ENCODE peak calls at places on chromosomes 11 and 22, in four cellular contexts. D is WTC11, V is HepG2, M is K562. R is an unnamed sample.

GRCh38 chr11:63567044-63567840 is 4.1 kb upstream of the PLAAT2 start:
- DNase-seq in V (peak; percentile 32), D (no peak), M (peak; percentile 90), R (peak; percentile 95)

GRCh38 chr11:134890446-134890845 is 478.4 kb upstream of the B3GAT1 start:
- DNase-seq in D (no peak), M (no peak), V (no peak), R (no peak)

GRCh38 chr11:47305734-47306483 is 36.0 kb downstream of the MADD start:
- DNase-seq in V (no peak), M (no peak), D (no peak), R (no peak)

GRCh38 chr11:11512502-11512901 is 109.3 kb downstream of the GALNT18 start:
- DNase-seq in V (no peak), M (no peak), D (no peak), R (no peak)

GRCh38 chr11:15575409-15575808 is 460.7 kb downstream of the INSC start:
- DNase-seq in M (no peak), D (no peak), V (no peak), R (no peak)

GRCh38 chr22:37824674-37825641 is 1.8 kb downstream of the GALR3 start:
- DNase-seq in M (no peak), D (peak; percentile 63), V (no peak), R (no peak)

GRCh38 chr11:57251491-57252104 is 14.5 kb upstream of the APLNR start:
- DNase-seq in M (peak; percentile 83), V (no peak), D (no peak), R (no peak)

GRCh38 chr11:62439785-62440602 is 21.2 kb downstream of the SCGB1A1 start:
- DNase-seq in D (no peak), V (no peak), M (peak; percentile 51), R (no peak)

GRCh38 chr11:43810929-43811596 is 69.6 kb upstream of the ALKBH3 start:
- DNase-seq in V (no peak), M (peak; percentile 33), D (no peak), R (no peak)

GRCh38 chr11:114073506-114074381 is 14.2 kb downstream of the ZBTB16 start:
- DNase-seq in V (no peak), M (no peak), D (no peak), R (no peak)

GRCh38 chr11:6303657-6304056 is 16.6 kb downstream of the CAVIN3 start:
- DNase-seq in V (no peak), D (no peak), M (no peak), R (no peak)

DNA sequence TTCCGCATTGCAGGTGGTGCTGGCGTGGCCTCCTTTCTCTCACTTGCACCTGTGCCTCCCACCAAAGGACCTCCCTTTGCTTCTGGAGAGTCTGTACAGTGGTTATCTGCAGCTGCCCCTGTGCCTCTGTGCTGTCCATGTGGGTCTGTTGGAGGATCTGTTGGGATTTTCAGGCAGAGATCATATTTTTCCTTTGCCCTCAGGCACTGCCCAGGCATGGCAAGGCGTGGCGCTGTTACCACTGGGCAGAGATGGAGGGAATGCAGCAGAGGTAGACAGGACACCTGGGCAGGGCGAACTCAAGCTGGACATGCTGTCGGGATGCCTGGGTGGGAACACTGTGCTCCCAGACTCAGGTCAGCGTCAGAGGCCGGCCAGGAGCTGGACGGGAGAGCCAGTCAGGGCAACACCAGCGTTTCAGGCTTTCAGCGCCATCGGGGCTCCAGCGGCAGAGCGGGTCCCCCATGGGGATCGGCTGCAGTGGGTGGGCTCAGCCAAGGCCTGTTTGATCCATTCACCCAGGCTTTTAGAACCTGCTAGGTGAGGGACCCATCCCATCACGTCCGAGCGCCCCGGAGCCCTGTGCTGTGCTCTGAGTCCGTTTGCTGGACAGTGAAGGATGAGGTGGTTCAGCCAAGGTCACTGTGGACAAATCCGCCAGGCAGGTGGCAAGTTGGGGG is 718.9 kb downstream of the BRD1 start:
- DNase-seq in M (no peak), V (no peak), D (no peak), R (no peak)
- TF ChIP-seq ETV6 in M (no peak), V (no peak), D (no peak), R (no peak)

DNA sequence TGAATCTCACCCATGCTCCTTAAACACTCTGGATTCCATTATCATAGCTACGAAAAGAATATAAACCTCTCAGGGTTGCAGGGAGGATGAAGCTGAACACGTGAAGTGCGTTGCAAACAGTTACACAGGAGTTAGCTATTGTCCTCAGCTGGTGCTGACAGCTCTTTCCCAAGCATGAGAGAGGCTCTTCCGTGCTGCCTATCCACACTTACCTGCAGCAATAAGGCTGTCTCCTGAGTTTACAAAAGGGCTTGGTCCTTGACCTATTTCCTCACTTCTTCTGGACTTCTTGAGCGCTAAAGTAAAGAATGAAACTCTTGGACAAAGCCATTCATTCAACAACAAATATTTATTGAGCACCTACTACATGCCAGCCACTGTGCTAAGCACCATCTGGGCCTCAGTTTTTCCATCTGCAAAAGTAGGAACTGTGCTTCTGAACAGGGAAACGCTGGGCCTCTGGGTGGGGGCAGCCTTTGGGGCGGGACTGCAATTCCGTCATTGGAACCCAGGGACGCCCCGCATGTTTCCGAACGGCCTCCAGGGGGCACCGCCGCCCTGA is 749 bp upstream of the ARL2 start:
- DNase-seq in D (peak; percentile 90), V (peak; percentile 75), M (peak; percentile 95), R (no peak)
- TF ChIP-seq ETV6 in D (no peak), V (no peak), M (no peak), R (no peak)

DNA sequence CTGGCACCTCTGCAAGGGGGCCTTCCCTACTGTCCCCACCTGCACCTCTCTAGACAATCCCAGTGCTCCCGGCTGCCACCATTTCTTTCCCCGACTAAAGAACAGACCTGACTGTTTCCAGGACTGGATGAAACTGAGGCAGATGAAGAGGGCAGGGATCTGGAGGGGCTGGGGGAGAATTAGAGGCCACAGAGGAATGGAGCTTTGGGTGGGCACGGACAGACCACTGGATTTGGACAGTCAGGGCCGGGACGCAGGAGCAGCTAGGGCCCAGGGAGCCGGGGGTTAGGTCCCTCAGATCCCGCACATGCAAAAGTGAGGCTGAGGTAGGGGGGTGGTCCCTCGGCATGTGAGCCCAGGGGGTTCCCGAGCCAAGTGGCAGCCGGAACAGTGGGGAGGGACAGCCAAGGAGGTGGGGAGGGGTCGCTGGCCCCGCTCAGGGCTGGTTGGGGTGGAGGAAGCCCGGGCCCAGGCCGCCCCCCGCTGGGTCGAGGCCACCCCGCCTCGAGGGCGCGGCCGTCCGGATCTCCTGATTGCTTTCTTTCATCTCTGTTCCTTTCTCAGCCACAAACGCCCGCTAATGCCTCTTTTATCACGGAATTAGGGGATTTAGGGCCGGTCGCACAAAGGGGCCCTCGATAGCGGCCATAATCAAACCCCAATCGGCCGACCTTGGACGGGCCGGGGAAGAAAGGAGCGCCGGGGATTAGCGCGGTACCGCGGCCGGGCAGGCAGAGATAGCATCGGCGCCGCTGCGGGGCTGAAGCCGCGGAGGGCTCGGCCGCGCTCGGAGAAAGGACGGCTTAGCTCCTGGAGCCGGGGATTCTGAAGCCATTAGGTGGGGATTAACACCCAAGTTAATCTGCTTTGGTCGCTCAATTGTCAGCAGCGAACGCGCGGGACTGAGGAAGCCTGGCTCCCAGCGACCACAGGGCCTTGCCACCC is 9.3 kb downstream of the SLC25A1 start:
- DNase-seq in V (no peak), D (no peak), M (peak; percentile 79), R (no peak)
- TF ChIP-seq ETV6 in V (no peak), D (no peak), M (no peak), R (no peak)

GRCh38 chr11:126366064-126366822 is 10.8 kb downstream of the ST3GAL4 start:
- DNase-seq in V (no peak), M (no peak), D (no peak), R (no peak)
- TF ChIP-seq ETV6 in V (no peak), M (no peak), D (no peak), R (no peak)